ENCODE peak calls at places on chromosomes 3 and 15, in seven cellular contexts. One of them, this sample, is unnamed.

GRCh38 chr15:34336333-34336732 is 1.2 kb downstream of the SLC12A6 start:
- DNase-seq in DND-41: no peak
- DNase-seq in heart left ventricle: no peak
- DNase-seq in NB4: peak; percentile 27
- DNase-seq in lower lobe of right lung: peak; percentile 56
- DNase-seq in psoas muscle: no peak
- DNase-seq in Calu3: no peak
- DNase-seq in this sample: no peak

GRCh38 chr15:69757186-69757585 is 304.6 kb downstream of the RPLP1 start:
- DNase-seq in DND-41: no peak
- DNase-seq in heart left ventricle: no peak
- DNase-seq in NB4: peak; percentile 18
- DNase-seq in lower lobe of right lung: no peak
- DNase-seq in psoas muscle: no peak
- DNase-seq in Calu3: no peak
- DNase-seq in this sample: no peak

GRCh38 chr3:12904951-12905315 is 63.6 kb upstream of the RPL32 start:
- DNase-seq in DND-41: no peak
- DNase-seq in heart left ventricle: no peak
- DNase-seq in NB4: no peak
- DNase-seq in lower lobe of right lung: peak; percentile 30
- DNase-seq in psoas muscle: peak; percentile 28
- DNase-seq in Calu3: no peak
- DNase-seq in this sample: no peak

GRCh38 chr3:128113817-128114794 is 9.5 kb downstream of the RUVBL1 start:
- DNase-seq in DND-41: no peak
- DNase-seq in heart left ventricle: no peak
- DNase-seq in NB4: no peak
- DNase-seq in lower lobe of right lung: no peak
- DNase-seq in psoas muscle: no peak
- DNase-seq in Calu3: no peak
- DNase-seq in this sample: no peak

GRCh38 chr15:80242132-80242769 is 9.8 kb downstream of the CTXND1 start:
- DNase-seq in DND-41: no peak
- DNase-seq in heart left ventricle: no peak
- DNase-seq in NB4: peak; percentile 65
- DNase-seq in lower lobe of right lung: no peak
- DNase-seq in psoas muscle: no peak
- DNase-seq in Calu3: peak; percentile 60
- DNase-seq in this sample: peak; percentile 20

GRCh38 chr3:120450914-120451669 is at the start of gene FSTL1:
- DNase-seq in DND-41: no peak
- DNase-seq in heart left ventricle: peak; percentile 84
- DNase-seq in NB4: no peak
- DNase-seq in lower lobe of right lung: no peak
- DNase-seq in psoas muscle: peak; percentile 81
- DNase-seq in Calu3: no peak
- DNase-seq in this sample: peak; percentile 58

GRCh38 chr3:25830373-25831305 is 40.7 kb downstream of the OXSM start:
- DNase-seq in DND-41: no peak
- DNase-seq in heart left ventricle: no peak
- DNase-seq in NB4: no peak
- DNase-seq in lower lobe of right lung: no peak
- DNase-seq in psoas muscle: no peak
- DNase-seq in Calu3: no peak
- DNase-seq in this sample: no peak

GRCh38 chr3:101414121-101414520 is 93.7 kb upstream of the IMPG2 start:
- DNase-seq in DND-41: no peak
- DNase-seq in heart left ventricle: no peak
- DNase-seq in NB4: no peak
- DNase-seq in lower lobe of right lung: no peak
- DNase-seq in psoas muscle: no peak
- DNase-seq in Calu3: no peak
- DNase-seq in this sample: no peak

GRCh38 chr3:177481329-177481728 is 284.0 kb upstream of the TBL1XR1 start:
- DNase-seq in DND-41: no peak
- DNase-seq in heart left ventricle: no peak
- DNase-seq in NB4: peak; percentile 56
- DNase-seq in lower lobe of right lung: no peak
- DNase-seq in psoas muscle: no peak
- DNase-seq in Calu3: no peak
- DNase-seq in this sample: no peak

DNA sequence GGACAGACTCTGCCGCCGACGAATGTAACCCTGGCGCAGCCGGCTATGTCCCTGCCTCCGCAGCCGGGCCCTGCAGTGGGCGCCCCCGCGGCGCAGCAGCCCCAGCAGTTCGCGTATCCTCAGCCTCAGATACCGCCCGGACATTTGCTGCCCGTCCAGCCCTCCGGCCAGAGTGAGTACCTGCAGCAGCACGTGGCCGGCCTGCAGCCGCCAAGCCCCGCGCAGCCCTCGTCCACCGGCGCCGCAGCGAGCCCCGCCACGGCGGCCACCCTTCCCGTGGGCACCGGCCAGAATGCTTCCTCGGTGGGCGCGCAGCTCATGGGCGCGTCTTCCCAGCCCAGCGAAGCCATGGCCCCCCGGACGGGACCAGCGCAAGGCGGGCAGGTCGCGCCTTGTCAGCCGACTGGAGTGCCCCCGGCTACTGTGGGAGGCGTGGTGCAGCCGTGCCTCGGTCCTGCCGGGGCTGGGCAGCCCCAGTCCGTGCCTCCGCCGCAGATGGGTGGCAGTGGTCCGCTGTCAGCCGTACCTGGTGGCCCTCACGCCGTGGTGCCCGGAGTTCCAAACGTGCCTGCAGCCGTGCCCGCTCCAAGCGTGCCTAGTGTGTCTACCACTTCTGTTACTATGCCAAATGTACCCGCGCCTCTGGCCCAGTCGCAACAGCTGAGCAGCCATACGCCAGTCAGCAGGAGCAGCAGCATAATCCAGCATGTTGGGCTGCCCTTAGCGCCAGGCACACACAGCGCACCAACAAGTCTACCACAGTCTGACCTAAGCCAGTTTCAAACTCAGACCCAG is 2.4 kb downstream of the TSC22D2 start:
- DNase-seq in DND-41: peak; percentile 52
- DNase-seq in heart left ventricle: peak; percentile 47
- DNase-seq in NB4: peak; percentile 64
- DNase-seq in lower lobe of right lung: peak; percentile 71
- DNase-seq in psoas muscle: peak; percentile 77
- DNase-seq in Calu3: peak; percentile 40
- DNase-seq in this sample: peak; percentile 3
- TF ChIP-seq CTCF in DND-41: no peak
- TF ChIP-seq CTCF in heart left ventricle: no peak
- TF ChIP-seq CTCF in NB4: no peak
- TF ChIP-seq CTCF in lower lobe of right lung: peak; percentile 2
- TF ChIP-seq CTCF in psoas muscle: no peak
- TF ChIP-seq CTCF in Calu3: no peak
- TF ChIP-seq CTCF in this sample: no peak

DNA sequence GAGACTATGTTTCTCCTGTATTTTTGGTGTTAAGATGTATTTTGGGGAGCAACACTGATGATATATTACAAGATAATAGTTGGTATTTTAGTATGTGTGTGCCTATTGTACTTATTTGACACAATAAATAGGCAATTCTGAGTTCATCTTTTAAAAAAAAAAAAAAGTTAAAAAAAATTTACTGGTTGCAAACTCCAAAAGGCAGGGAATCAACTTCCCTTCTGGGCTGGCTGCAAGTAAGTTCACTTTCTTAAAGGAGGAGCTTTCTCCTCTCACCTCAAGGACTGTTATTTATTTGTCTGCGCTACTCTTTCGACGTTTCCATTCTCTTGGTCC is 335 bp upstream of the VPS8 start:
- DNase-seq in DND-41: no peak
- DNase-seq in heart left ventricle: no peak
- DNase-seq in NB4: no peak
- DNase-seq in lower lobe of right lung: no peak
- DNase-seq in psoas muscle: no peak
- DNase-seq in Calu3: no peak
- DNase-seq in this sample: no peak
- TF ChIP-seq CTCF in DND-41: no peak
- TF ChIP-seq CTCF in heart left ventricle: no peak
- TF ChIP-seq CTCF in NB4: no peak
- TF ChIP-seq CTCF in lower lobe of right lung: no peak
- TF ChIP-seq CTCF in psoas muscle: no peak
- TF ChIP-seq CTCF in Calu3: no peak
- TF ChIP-seq CTCF in this sample: no peak

GRCh38 chr15:35678774-35679173 is 132.8 kb upstream of the DPH6 start:
- DNase-seq in DND-41: no peak
- DNase-seq in heart left ventricle: no peak
- DNase-seq in NB4: no peak
- DNase-seq in lower lobe of right lung: no peak
- DNase-seq in psoas muscle: no peak
- DNase-seq in Calu3: no peak
- DNase-seq in this sample: no peak
- TF ChIP-seq CTCF in DND-41: no peak
- TF ChIP-seq CTCF in heart left ventricle: no peak
- TF ChIP-seq CTCF in NB4: no peak
- TF ChIP-seq CTCF in lower lobe of right lung: no peak
- TF ChIP-seq CTCF in psoas muscle: no peak
- TF ChIP-seq CTCF in Calu3: no peak
- TF ChIP-seq CTCF in this sample: no peak

GRCh38 chr3:88005066-88005465 is 53.7 kb downstream of the CGGBP1 start:
- DNase-seq in DND-41: no peak
- DNase-seq in heart left ventricle: no peak
- DNase-seq in NB4: peak; percentile 37
- DNase-seq in lower lobe of right lung: no peak
- DNase-seq in psoas muscle: no peak
- DNase-seq in Calu3: no peak
- DNase-seq in this sample: no peak
- TF ChIP-seq CTCF in DND-41: peak; percentile 62
- TF ChIP-seq CTCF in heart left ventricle: peak; percentile 46
- TF ChIP-seq CTCF in NB4: no peak
- TF ChIP-seq CTCF in lower lobe of right lung: peak; percentile 30
- TF ChIP-seq CTCF in psoas muscle: no peak
- TF ChIP-seq CTCF in Calu3: no peak
- TF ChIP-seq CTCF in this sample: peak; percentile 61

GRCh38 chr15:37106490-37107001 is 6.2 kb upstream of the MEIS2 start:
- DNase-seq in DND-41: no peak
- DNase-seq in heart left ventricle: no peak
- DNase-seq in NB4: peak; percentile 38
- DNase-seq in lower lobe of right lung: no peak
- DNase-seq in psoas muscle: no peak
- DNase-seq in Calu3: no peak
- DNase-seq in this sample: no peak
- TF ChIP-seq CTCF in DND-41: no peak
- TF ChIP-seq CTCF in heart left ventricle: peak; percentile 45
- TF ChIP-seq CTCF in NB4: peak; percentile 41
- TF ChIP-seq CTCF in lower lobe of right lung: peak; percentile 24
- TF ChIP-seq CTCF in psoas muscle: no peak
- TF ChIP-seq CTCF in Calu3: no peak
- TF ChIP-seq CTCF in this sample: peak; percentile 73

This sample was measured in neural crest cell.